ENCODE peak calls at places on chromosomes 2 and 18, in six cellular contexts. C is suprapubic skin; F is GM23338; M is effector memory CD4-positive, alpha-beta T cell; U is HFF-Myc; K is GM12865. O is an unnamed sample.

GRCh38 chr2:1553671-1554295 is 140.5 kb downstream of the TPO start:
- DNase-seq in F (peak; percentile 50), C (peak; percentile 32), M (no peak), U (no peak), K (no peak), O (peak; percentile 7)

GRCh38 chr2:43121915-43122314 is 104.5 kb downstream of the ZFP36L2 start:
- DNase-seq in U (no peak), K (no peak), F (no peak), M (no peak), C (no peak), O (no peak)

GRCh38 chr2:204115692-204116091 is 179.1 kb downstream of the ICOS start:
- DNase-seq in U (no peak), M (no peak), K (no peak), C (no peak), F (peak; percentile 31), O (no peak)

GRCh38 chr2:176599796-176600485 is 330.7 kb downstream of the MTX2 start:
- DNase-seq in C (no peak), F (peak; percentile 18), M (no peak), U (no peak), K (no peak), O (no peak)

GRCh38 chr2:162058973-162059668 is 14.9 kb downstream of the DPP4 start:
- DNase-seq in C (no peak), K (peak; percentile 88), M (no peak), U (no peak), F (no peak), O (no peak)

GRCh38 chr2:239163306-239164070 is 237.3 kb downstream of the HDAC4 start:
- DNase-seq in F (no peak), C (peak; percentile 54), U (no peak), K (no peak), M (no peak), O (no peak)

GRCh38 chr2:84884396-84884795 is 3.5 kb upstream of the TRABD2A start:
- DNase-seq in M (no peak), F (no peak), C (no peak), K (no peak), U (no peak), O (no peak)

GRCh38 chr2:69493268-69493667 is 56.0 kb upstream of the NFU1 start:
- DNase-seq in U (no peak), F (peak; percentile 30), C (no peak), M (no peak), K (no peak), O (no peak)

GRCh38 chr18:9260388-9261380 is 73.9 kb upstream of the TWSG1 start:
- DNase-seq in F (no peak), C (no peak), K (no peak), M (no peak), U (no peak), O (no peak)

DNA sequence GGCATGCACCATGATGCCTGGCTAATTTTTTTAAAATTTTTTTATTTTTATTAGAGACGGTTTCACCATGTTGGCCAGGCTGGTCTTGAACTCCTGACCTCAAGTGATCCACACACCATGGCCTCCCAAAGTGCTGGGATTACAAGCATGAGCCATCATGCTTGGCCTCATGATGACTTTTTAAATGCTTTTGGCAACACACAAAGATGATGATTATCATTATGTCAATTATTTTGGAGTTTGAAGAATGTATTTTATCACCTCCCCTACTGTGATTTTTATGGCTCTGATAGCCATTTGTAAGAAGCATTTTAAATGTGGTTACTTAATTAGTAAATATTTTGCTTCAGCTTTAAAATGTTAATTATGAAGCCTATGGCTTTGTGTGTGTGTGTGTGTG is 45.2 kb upstream of the RAB27B start:
- DNase-seq in K (no peak), F (no peak), C (no peak), U (no peak), M (no peak), O (no peak)
- H3K4me3 ChIP-seq in K (no peak overlapping the region), F (no peak overlapping the region), C (no peak overlapping the region), U (no peak overlapping the region), M (no peak overlapping the region), O (no peak overlapping the region)

GRCh38 chr18:50880108-50880465 is 1.2 kb downstream of the ME2 start:
- DNase-seq in M (no peak), C (no peak), F (peak; percentile 20), K (peak; percentile 52), U (no peak), O (no peak)
- H3K4me3 ChIP-seq in M (peak overlapping the region; percentile 90), C (peak overlapping the region; percentile 98), F (peak overlapping the region; percentile 91), K (peak overlapping the region; percentile 86), U (peak overlapping the region; percentile 63), O (peak overlapping the region; percentile 73)

GRCh38 chr2:56185582-56186046 is 1.8 kb downstream of the CCDC85A start:
- DNase-seq in M (no peak), F (peak; percentile 79), C (peak; percentile 68), K (no peak), U (no peak), O (no peak)

GRCh38 chr2:56182420-56182819 is 1.4 kb upstream of the CCDC85A start:
- DNase-seq in K (no peak), M (no peak), U (no peak), F (peak; percentile 87), C (no peak), O (no peak)

GRCh38 chr2:56183643-56184499 is at the start of gene CCDC85A:
- DNase-seq in U (no peak), K (peak; percentile 79), C (peak; percentile 86), F (peak; percentile 86), M (no peak), O (peak; percentile 60)

GRCh38 chr2:56184500-56184996 is 758 bp downstream of the CCDC85A start:
- DNase-seq in C (peak; percentile 62), M (no peak), F (peak; percentile 52), K (peak; percentile 7), U (no peak), O (no peak)

GRCh38 chr2:56185101-56185581 is 1.4 kb downstream of the CCDC85A start:
- DNase-seq in F (peak; percentile 45), M (no peak), C (no peak), U (no peak), K (no peak), O (no peak)
- H3K4me3 ChIP-seq in F (peak overlapping the region; percentile 70), M (no peak overlapping the region), C (peak overlapping the region; percentile 78), U (peak overlapping the region; percentile 43), K (no peak overlapping the region), O (peak overlapping the region; percentile 45)

GRCh38 chr2:113275556-113276215 is 3.0 kb downstream of the PAX8 start:
- DNase-seq in M (no peak), C (no peak), K (no peak), F (peak; percentile 15), U (no peak), O (no peak)
- H3K4me3 ChIP-seq in M (no peak overlapping the region), C (no peak overlapping the region), K (no peak overlapping the region), F (peak overlapping the region; percentile 70), U (no peak overlapping the region), O (no peak overlapping the region)

DNA sequence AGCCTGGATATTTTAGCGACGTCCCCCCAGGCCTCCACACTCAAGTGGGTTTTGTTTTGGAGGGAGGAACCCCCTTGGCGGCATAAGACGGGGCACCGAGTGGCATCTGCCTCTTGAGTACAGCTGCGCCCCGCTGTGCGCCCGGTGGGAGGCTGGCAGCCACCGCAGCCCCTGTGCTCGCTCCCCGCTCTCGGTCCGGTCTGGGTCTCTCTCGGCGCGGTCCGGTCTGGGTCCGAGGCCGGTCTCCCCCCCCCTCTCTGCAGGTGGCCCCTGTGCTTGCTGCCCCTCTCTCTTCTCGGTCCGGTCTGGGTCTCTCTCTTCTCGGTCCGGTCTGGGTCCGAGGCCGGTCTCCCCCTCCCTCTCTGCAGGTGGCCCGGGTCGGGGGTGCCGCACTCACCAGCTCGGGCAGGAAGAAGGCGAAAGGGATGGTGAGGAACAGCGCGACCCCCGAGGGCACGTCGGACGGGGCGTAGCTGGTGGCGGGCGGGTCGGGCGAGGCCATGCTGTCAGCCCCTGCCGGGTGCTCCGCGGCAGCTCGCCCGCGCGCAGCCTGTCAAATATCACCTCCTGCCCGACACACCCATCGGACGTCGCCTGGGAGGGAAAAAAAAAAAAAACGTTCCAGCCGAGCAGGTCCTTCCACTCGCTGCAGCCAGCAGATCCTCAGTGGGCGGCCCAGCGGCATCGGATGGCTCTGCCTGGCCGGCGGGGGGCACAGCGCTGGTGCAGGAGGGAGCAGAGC is at the start of gene MALL:
- DNase-seq in M (no peak), K (no peak), F (peak; percentile 56), C (peak; percentile 69), U (no peak), O (peak; percentile 60)
- H3K4me3 ChIP-seq in M (no peak within 1 kb of the TSS), K (no peak within 1 kb of the TSS), F (peak within 1 kb of the TSS; percentile 70), C (peak within 1 kb of the TSS; percentile 52), U (peak within 1 kb of the TSS; percentile 44), O (peak within 1 kb of the TSS; percentile 88)

GRCh38 chr2:218961229-218961628 is 1.8 kb downstream of the CDK5R2 start:
- DNase-seq in F (no peak), M (no peak), C (no peak), U (no peak), K (no peak), O (no peak)

GRCh38 chr2:218958276-218958675 is 1.2 kb upstream of the CDK5R2 start:
- DNase-seq in F (no peak), U (no peak), C (no peak), M (no peak), K (no peak), O (no peak)

GRCh38 chr2:218960196-218961165 is 1.0 kb downstream of the CDK5R2 start:
- DNase-seq in K (no peak), U (no peak), M (no peak), C (no peak), F (peak; percentile 27), O (no peak)

GRCh38 chr2:218959141-218959731 is at the start of gene CDK5R2:
- DNase-seq in F (peak; percentile 97), M (peak; percentile 14), C (no peak), U (peak; percentile 46), K (peak; percentile 93), O (peak; percentile 80)

DNA sequence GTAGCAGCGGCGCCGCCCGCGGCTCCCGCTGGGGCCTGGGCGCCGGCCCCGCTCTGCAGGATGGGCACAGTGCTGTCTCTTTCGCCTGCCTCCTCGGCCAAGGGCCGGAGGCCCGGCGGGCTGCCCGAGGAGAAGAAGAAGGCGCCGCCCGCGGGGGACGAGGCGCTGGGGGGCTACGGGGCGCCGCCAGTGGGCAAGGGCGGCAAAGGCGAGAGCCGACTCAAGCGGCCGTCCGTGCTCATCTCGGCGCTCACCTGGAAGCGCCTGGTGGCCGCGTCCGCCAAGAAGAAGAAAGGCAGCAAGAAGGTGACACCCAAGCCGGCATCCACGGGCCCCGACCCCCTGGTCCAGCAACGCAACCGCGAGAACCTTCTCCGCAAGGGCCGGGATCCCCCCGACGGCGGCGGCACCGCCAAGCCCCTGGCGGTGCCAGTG is 312 bp downstream of the CDK5R2 start:
- DNase-seq in U (no peak), M (no peak), K (no peak), F (peak; percentile 28), C (no peak), O (no peak)
- H3K4me3 ChIP-seq in U (peak overlapping the region; percentile 30), M (peak overlapping the region; percentile 22), K (peak overlapping the region; percentile 45), F (peak overlapping the region; percentile 83), C (peak overlapping the region; percentile 37), O (peak overlapping the region; percentile 60)

GRCh38 chr2:39491653-39492052 is 54.6 kb upstream of the MAP4K3 start:
- DNase-seq in U (no peak), M (no peak), F (no peak), K (no peak), C (no peak), O (no peak)
- H3K4me3 ChIP-seq in U (no peak overlapping the region), M (no peak overlapping the region), F (no peak overlapping the region), K (no peak overlapping the region), C (no peak overlapping the region), O (no peak overlapping the region)